ENCODE peak calls at places on chromosome 7, in ten cellular contexts. R is CD8-positive, alpha-beta memory T cell; C is AG04450; K is cardiac muscle cell; I is A549; N is BE2C; G is DND-41; U is Panc1; E is adipocyte; V is fibroblast of lung. X is an unnamed sample.

GRCh38 chr7:27179503-27180430 is 5.3 kb downstream of the HOXA11 start:
- DNase-seq in G (no peak), E (peak; percentile 70), U (no peak), C (no peak), V (peak; percentile 56), N (peak; percentile 70), K (peak; percentile 63), R (no peak), I (peak; percentile 85), X (peak; percentile 57)

GRCh38 chr7:93055543-93056107 is 62.2 kb downstream of the SAMD9 start:
- DNase-seq in U (peak; percentile 22), V (peak; percentile 68), R (peak; percentile 34), N (no peak), E (peak; percentile 82), I (peak; percentile 36), G (no peak), K (peak; percentile 64), C (no peak), X (no peak)

GRCh38 chr7:69429817-69430501 is 168.3 kb upstream of the AUTS2 start:
- DNase-seq in I (no peak), U (no peak), E (peak; percentile 67), N (peak; percentile 53), K (peak; percentile 80), C (no peak), R (no peak), V (peak; percentile 5), G (no peak), X (no peak)

GRCh38 chr7:114082934-114083647 is 164.3 kb upstream of the PPP1R3A start:
- DNase-seq in E (no peak), R (no peak), K (peak; percentile 24), C (no peak), V (peak; percentile 47), I (no peak), N (no peak), U (no peak), G (no peak), X (no peak)

GRCh38 chr7:21113609-21114416 is 314.1 kb upstream of the SP4 start:
- DNase-seq in G (no peak), E (no peak), V (no peak), N (no peak), K (no peak), U (no peak), C (no peak), R (no peak), I (no peak), X (no peak)

GRCh38 chr7:105046414-105046813 is 32.4 kb downstream of the KMT2E start:
- DNase-seq in V (peak; percentile 52), U (no peak), I (no peak), C (peak; percentile 6), R (no peak), N (no peak), G (no peak), E (peak; percentile 83), K (peak; percentile 59), X (no peak)

GRCh38 chr7:106116162-106116704 is 4.1 kb upstream of the SYPL1 start:
- DNase-seq in G (no peak), N (no peak), R (no peak), I (no peak), U (no peak), E (no peak), C (no peak), K (no peak), V (no peak), X (no peak)

GRCh38 chr7:45216622-45217165 is 59.1 kb downstream of the RAMP3 start:
- DNase-seq in U (no peak), I (no peak), N (no peak), V (no peak), E (no peak), C (no peak), K (no peak), G (no peak), R (no peak), X (no peak)

GRCh38 chr7:55304363-55304762 is 60.8 kb upstream of the LANCL2 start:
- DNase-seq in I (no peak), R (no peak), V (no peak), G (no peak), N (no peak), K (no peak), C (no peak), E (no peak), U (no peak), X (no peak)

GRCh38 chr7:45217358-45217757 is 59.8 kb downstream of the RAMP3 start:
- DNase-seq in K (peak; percentile 8), N (peak; percentile 35), R (no peak), E (no peak), C (no peak), U (no peak), V (no peak), G (no peak), I (peak; percentile 38), X (no peak)

GRCh38 chr7:22572292-22572691 is 72.3 kb upstream of the STEAP1B start:
- DNase-seq in R (no peak), K (no peak), C (no peak), U (no peak), V (no peak), E (peak; percentile 72), N (no peak), G (no peak), I (no peak), X (no peak)

GRCh38 chr7:75534727-75535307 is 42.7 kb downstream of the SPDYE5 start:
- DNase-seq in N (no peak), U (peak; percentile 17), E (peak; percentile 61), V (peak; percentile 77), R (no peak), C (peak; percentile 29), I (no peak), G (no peak), K (peak; percentile 43), X (no peak)

GRCh38 chr7:2539031-2540028 is 16.0 kb downstream of the BRAT1 start:
- DNase-seq in K (no peak), N (no peak), R (no peak), I (no peak), C (no peak), G (no peak), E (no peak), U (no peak), V (no peak), X (no peak)

GRCh38 chr7:76372984-76373833 is 14.4 kb upstream of the YWHAG start:
- DNase-seq in G (no peak), V (peak; percentile 57), R (no peak), I (peak; percentile 86), U (no peak), K (peak; percentile 77), C (peak; percentile 51), E (peak; percentile 71), N (no peak), X (no peak)

GRCh38 chr7:273327-273726 is 16.6 kb upstream of the FOXL3 start:
- DNase-seq in V (no peak), I (no peak), N (no peak), E (no peak), G (no peak), K (no peak), R (no peak), U (no peak), C (no peak), X (no peak)

GRCh38 chr7:158054081-158054480 is 533.5 kb downstream of the PTPRN2 start:
- DNase-seq in N (no peak), I (no peak), K (no peak), G (no peak), C (no peak), V (no peak), U (no peak), R (no peak), E (no peak), X (no peak)
- H3K9me3 ChIP-seq in N (no peaks in the 10 kb centered on the region), I (no peaks in the 10 kb centered on the region), K (no peaks in the 10 kb centered on the region), G (peaks cover 8% of the 10 kb centered on the region), C (peaks cover 70% of the 10 kb centered on the region), V (no peaks in the 10 kb centered on the region), U (no peaks in the 10 kb centered on the region), R (no peaks in the 10 kb centered on the region), E (no peaks in the 10 kb centered on the region), X (no peaks in the 10 kb centered on the region)

DNA sequence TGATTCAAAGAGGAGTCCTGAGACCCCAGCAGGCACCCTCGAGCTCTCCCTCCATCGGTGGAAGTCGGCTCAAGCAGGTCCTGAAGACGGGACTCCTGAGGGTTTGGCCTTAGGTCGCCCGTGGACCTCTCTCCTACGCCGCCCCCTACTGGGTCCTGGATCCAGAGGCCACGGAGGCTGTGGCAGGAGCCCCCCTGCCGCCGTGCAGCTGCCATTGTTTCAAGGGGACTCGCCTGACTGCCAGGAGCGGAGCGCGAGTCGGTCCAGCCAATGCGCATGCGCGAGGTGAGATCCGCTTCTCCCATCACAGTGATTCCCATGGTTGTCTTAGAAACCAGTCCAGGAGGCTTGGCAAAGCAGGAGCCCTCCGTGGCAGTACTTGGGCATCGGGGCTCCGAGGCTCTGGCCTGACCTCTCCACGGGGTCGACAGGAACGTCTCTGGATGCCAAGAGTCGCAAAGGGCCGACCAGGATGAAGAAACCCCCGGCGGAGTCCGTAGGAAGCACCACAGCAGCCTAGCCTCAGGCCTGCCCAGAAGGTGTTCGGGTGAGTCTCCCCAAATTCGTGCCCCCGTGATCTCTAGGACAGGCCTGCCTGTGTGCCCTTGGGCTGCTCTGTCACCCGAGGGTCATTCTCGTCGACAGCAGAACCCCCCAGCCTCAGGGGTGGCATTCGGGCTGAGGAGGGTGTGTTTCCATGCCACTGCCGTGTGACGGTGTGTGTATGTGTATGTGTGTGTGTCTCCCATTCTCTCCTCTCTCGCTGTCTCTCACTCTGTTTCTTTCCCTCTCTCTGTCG is 322.3 kb downstream of the ZNF716 start:
- DNase-seq in C (no peak), V (no peak), I (no peak), E (no peak), G (no peak), K (no peak), R (no peak), N (no peak), U (no peak), X (no peak)
- H3K9me3 ChIP-seq in C (peaks cover 84% of the 10 kb centered on the region), V (no peaks in the 10 kb centered on the region), I (no peaks in the 10 kb centered on the region), E (no peaks in the 10 kb centered on the region), G (peaks cover 33% of the 10 kb centered on the region), K (no peaks in the 10 kb centered on the region), R (no peaks in the 10 kb centered on the region), N (no peaks in the 10 kb centered on the region), U (no peaks in the 10 kb centered on the region), X (no peaks in the 10 kb centered on the region)

DNA sequence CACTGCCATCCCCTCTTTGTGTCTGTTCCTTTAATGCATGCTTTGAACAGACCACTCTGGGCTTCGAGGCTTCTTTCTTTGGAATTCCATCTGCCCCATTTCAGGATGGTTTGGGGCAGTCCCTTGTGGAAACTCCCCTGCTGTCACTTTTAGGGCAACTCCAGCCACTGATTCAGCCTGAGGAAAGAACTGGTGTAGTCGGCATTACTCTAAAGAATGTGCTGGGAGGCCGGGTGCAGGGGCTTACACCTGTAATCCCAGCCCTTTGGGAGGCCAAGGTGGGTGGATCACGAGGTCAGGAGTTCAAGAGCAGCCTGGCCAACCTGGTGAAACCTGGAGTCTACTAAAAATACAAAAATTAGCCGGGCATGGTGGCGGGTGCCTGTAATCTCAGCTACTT is 358.1 kb upstream of the NUPR2 start:
- DNase-seq in V (no peak), K (no peak), G (no peak), E (no peak), C (no peak), R (no peak), I (no peak), U (no peak), N (no peak), X (no peak)
- H3K9me3 ChIP-seq in V (no peaks in the 10 kb centered on the region), K (no peaks in the 10 kb centered on the region), G (peaks cover 55% of the 10 kb centered on the region), E (peaks cover 95% of the 10 kb centered on the region), C (peaks cover 86% of the 10 kb centered on the region), R (peaks cover 18% of the 10 kb centered on the region), I (peaks cover 31% of the 10 kb centered on the region), U (peaks cover 15% of the 10 kb centered on the region), N (no peaks in the 10 kb centered on the region), X (peaks cover 84% of the 10 kb centered on the region)

DNA sequence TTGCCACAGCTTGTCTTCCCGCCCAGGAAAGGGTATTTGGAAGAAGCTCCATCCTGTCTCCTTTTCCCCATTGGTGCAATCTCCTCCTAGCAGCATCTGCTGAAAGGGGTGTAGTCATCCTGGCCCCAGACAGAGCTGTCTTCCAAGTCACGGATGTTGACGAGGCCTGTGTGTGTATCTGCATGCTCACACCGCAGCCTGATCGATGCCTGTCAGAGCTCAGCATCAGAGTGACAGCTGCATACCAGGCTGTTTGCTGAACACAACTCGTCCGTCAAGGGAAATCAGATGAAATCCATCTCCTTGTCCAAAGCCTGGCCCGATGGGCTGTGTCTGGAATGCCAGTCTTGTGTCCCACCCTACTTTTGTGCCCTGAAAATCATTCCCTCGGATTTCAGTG is 21.2 kb upstream of the LRRC4 start:
- DNase-seq in R (no peak), E (no peak), V (no peak), C (no peak), K (no peak), U (no peak), I (no peak), G (no peak), N (peak; percentile 61), X (no peak)
- H3K9me3 ChIP-seq in R (no peaks in the 10 kb centered on the region), E (no peaks in the 10 kb centered on the region), V (no peaks in the 10 kb centered on the region), C (no peaks in the 10 kb centered on the region), K (no peaks in the 10 kb centered on the region), U (no peaks in the 10 kb centered on the region), I (no peaks in the 10 kb centered on the region), G (no peaks in the 10 kb centered on the region), N (no peaks in the 10 kb centered on the region), X (no peaks in the 10 kb centered on the region)